ENCODE peak calls at places on chromosomes 11 and 22, in eight cellular contexts. G, V, W, R, Q, S, T and E are unnamed samples.
A peak's percentile ranks its signal among the peaks of the same experiment; 100 is the strongest.

GRCh38 chr11:2444301-2445106 is at the start of the genes KCNQ1 and TRPM5:
- DNase-seq in V (no peak), R (no peak), G (no peak), W (peak; percentile 56), T (peak; percentile 28), S (peak; percentile 63), Q (peak; percentile 61), E (peak; percentile 85)

GRCh38 chr11:32435511-32435946 is at the start of gene WT1:
- DNase-seq in W (no peak), T (no peak), G (no peak), R (no peak), S (no peak), V (no peak), Q (no peak), E (no peak)

GRCh38 chr11:128346808-128347207 is 240.6 kb downstream of the ETS1 start:
- DNase-seq in Q (no peak), S (peak; percentile 71), W (no peak), G (no peak), T (no peak), R (peak; percentile 50), V (no peak), E (no peak)

GRCh38 chr11:76838422-76839068 is 22.2 kb upstream of the ACER3 start:
- DNase-seq in G (no peak), Q (no peak), V (no peak), W (no peak), R (no peak), T (no peak), S (no peak), E (peak; percentile 25)

GRCh38 chr11:77658213-77659013 is 20.8 kb upstream of the CLNS1A start:
- DNase-seq in S (no peak), T (no peak), W (no peak), V (peak; percentile 52), R (no peak), G (no peak), Q (no peak), E (no peak)

GRCh38 chr11:68845351-68846002 is 3.8 kb upstream of the CPT1A start:
- DNase-seq in Q (no peak), W (no peak), T (no peak), G (no peak), S (no peak), R (no peak), V (no peak), E (no peak)

GRCh38 chr11:5631426-5631825 is 6.6 kb downstream of the TRIM34 start:
- DNase-seq in G (no peak), T (peak; percentile 9), Q (no peak), W (no peak), V (no peak), S (no peak), R (no peak), E (no peak)

GRCh38 chr11:2703487-2704141 is 3.8 kb upstream of the KCNQ1OT1 start:
- DNase-seq in G (peak; percentile 61), V (no peak), Q (no peak), W (no peak), R (no peak), S (no peak), T (no peak), E (no peak)

GRCh38 chr11:130915556-130916237 is 582 bp downstream of the SNX19 start:
- DNase-seq in G (no peak), R (no peak), W (no peak), S (no peak), T (peak; percentile 37), Q (no peak), V (no peak), E (no peak)

GRCh38 chr11:32072872-32073661 is 17.8 kb upstream of the RCN1 start:
- DNase-seq in Q (no peak), T (no peak), R (no peak), G (no peak), V (no peak), W (no peak), S (no peak), E (no peak)

GRCh38 chr22:42611076-42611475 is 3.6 kb downstream of the POLDIP3 start:
- DNase-seq in T (no peak), S (no peak), V (no peak), Q (no peak), G (no peak), W (no peak), R (no peak), E (no peak)

GRCh38 chr11:107587306-107587979 is 3.5 kb upstream of the ELMOD1 start:
- DNase-seq in G (no peak), R (no peak), T (no peak), S (no peak), W (no peak), Q (no peak), V (no peak), E (no peak)

GRCh38 chr11:127411283-127411682 is 410.7 kb upstream of the KIRREL3 start:
- DNase-seq in G (no peak), Q (no peak), W (no peak), T (no peak), V (no peak), R (no peak), S (no peak), E (no peak)

GRCh38 chr22:37623075-37624016 is 14.7 kb downstream of the GGA1 start:
- DNase-seq in Q (peak; percentile 68), V (no peak), S (peak; percentile 54), G (peak; percentile 85), W (no peak), R (no peak), T (peak; percentile 70), E (peak; percentile 69)

GRCh38 chr11:34149786-34150185 is 44.4 kb downstream of the NAT10 start:
- DNase-seq in R (no peak), Q (no peak), V (no peak), G (no peak), W (no peak), T (no peak), S (no peak), E (no peak)

GRCh38 chr11:122131126-122131525 is 15.1 kb upstream of the BLID start:
- DNase-seq in R (no peak), W (no peak), T (no peak), Q (no peak), S (no peak), G (no peak), V (no peak), E (no peak)

GRCh38 chr22:45242778-45243191 is 2.1 kb upstream of the KIAA0930 start:
- DNase-seq in V (no peak), G (no peak), W (no peak), R (no peak), T (no peak), S (no peak), Q (no peak), E (peak; percentile 64)
- TF ChIP-seq CTCF in V (no peak), G (no peak), W (no peak), R (peak; percentile 41), T (no peak), S (no peak), Q (peak; percentile 29), E (no peak)

GRCh38 chr11:104096900-104097299 is 60.5 kb downstream of the DDI1 start:
- DNase-seq in W (no peak), Q (no peak), G (no peak), R (no peak), S (no peak), V (no peak), T (no peak), E (no peak)
- TF ChIP-seq CTCF in W (no peak), Q (no peak), G (no peak), R (no peak), S (no peak), V (no peak), T (no peak), E (no peak)

GRCh38 chr11:46327829-46328228 is 19.4 kb upstream of the DGKZ start:
- DNase-seq in S (no peak), G (no peak), W (no peak), V (no peak), Q (no peak), T (no peak), R (no peak), E (no peak)

GRCh38 chr11:46321757-46322156 is 25.5 kb upstream of the DGKZ start:
- DNase-seq in V (no peak), W (no peak), R (no peak), Q (peak; percentile 71), T (no peak), S (no peak), G (no peak), E (no peak)

GRCh38 chr11:46326813-46327416 is 20.3 kb upstream of the DGKZ start:
- DNase-seq in V (no peak), T (no peak), S (no peak), G (no peak), R (no peak), Q (no peak), W (no peak), E (no peak)

GRCh38 chr11:46319074-46319453 is 28.2 kb upstream of the DGKZ start:
- DNase-seq in W (no peak), V (no peak), Q (no peak), G (no peak), T (no peak), S (no peak), R (no peak), E (no peak)

GRCh38 chr11:46322759-46323158 is 24.5 kb upstream of the DGKZ start:
- DNase-seq in W (no peak), T (no peak), V (no peak), Q (no peak), R (no peak), G (no peak), S (no peak), E (peak; percentile 52)
- TF ChIP-seq CTCF in W (no peak), T (peak; percentile 28), V (peak; percentile 65), Q (no peak), R (peak; percentile 68), G (no peak), S (no peak), E (no peak)

GRCh38 chr11:73034777-73035176 is 107.3 kb downstream of the FCHSD2 start:
- DNase-seq in V (no peak), T (no peak), S (no peak), R (no peak), W (no peak), G (no peak), Q (no peak), E (no peak)
- TF ChIP-seq CTCF in V (no peak), T (no peak), S (no peak), R (no peak), W (no peak), G (no peak), Q (no peak), E (no peak)

GRCh38 chr11:64396079-64396591 is 37.2 kb downstream of the RPS6KA4 start:
- DNase-seq in R (no peak), G (no peak), S (no peak), Q (no peak), T (no peak), W (no peak), V (no peak), E (no peak)
- TF ChIP-seq CTCF in R (no peak), G (no peak), S (no peak), Q (no peak), T (no peak), W (no peak), V (no peak), E (no peak)

DNA sequence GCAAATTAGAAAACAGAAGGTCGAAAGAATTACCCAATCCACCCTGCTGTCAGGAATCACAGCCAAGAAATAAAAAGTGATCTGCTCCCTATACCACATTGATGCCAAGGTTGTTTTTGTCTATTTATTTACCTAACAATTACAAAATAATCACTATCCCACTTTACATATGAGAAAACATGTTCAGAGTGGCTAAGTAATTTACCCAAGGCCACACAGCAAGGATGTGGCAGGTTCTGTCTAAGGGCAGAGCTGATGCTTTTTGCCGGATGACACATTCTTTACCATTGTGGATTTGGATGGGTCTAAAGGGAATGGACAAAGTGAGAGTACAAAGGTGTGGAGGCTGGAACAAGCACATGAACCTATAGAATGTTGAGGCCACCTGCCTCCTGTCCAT is 460.7 kb downstream of the INSC start:
- DNase-seq in R (no peak), G (no peak), Q (no peak), W (no peak), V (no peak), T (no peak), S (no peak), E (no peak)
- TF ChIP-seq CTCF in R (no peak), G (no peak), Q (no peak), W (no peak), V (no peak), T (no peak), S (no peak), E (no peak)